ENCODE peak calls at places on chromosomes 4 and X, in five cellular contexts. G is AG09309, T is HFF-Myc, S is body of pancreas, I is cardiac fibroblast. M is an unnamed sample.

GRCh38 chr4:16129336-16129735 is 45.5 kb upstream of the PROM1 start:
- DNase-seq in G (no peak), T (no peak), S (no peak), I (no peak), M (no peak)

GRCh38 chr4:111602848-111603247 is 542.4 kb upstream of the FAM241A start:
- DNase-seq in G (no peak), T (peak; percentile 17), S (no peak), I (peak; percentile 19), M (no peak)

GRCh38 chr4:119284876-119285611 is 36.9 kb downstream of the FABP2 start:
- DNase-seq in G (no peak), T (no peak), S (no peak), I (peak; percentile 36), M (no peak)

GRCh38 chr4:37745946-37746345 is 59.8 kb upstream of the RELL1 start:
- DNase-seq in G (no peak), T (no peak), S (no peak), I (peak; percentile 17), M (no peak)

GRCh38 chrX:154349359-154349935 is 25.0 kb downstream of the FLNA start:
- DNase-seq in G (no peak), T (no peak), S (no peak), I (peak; percentile 2), M (no peak)

GRCh38 chr4:163701915-163702314 is 207.4 kb downstream of the TMA16 start:
- DNase-seq in G (no peak), T (no peak), S (no peak), I (no peak), M (peak; percentile 16)

GRCh38 chrX:134171661-134172587 is 65.1 kb upstream of the CCDC160 start:
- DNase-seq in G (no peak), T (no peak), S (peak; percentile 21), I (peak; percentile 6), M (peak; percentile 8)

GRCh38 chr4:3288571-3289094 is 4.2 kb upstream of the RGS12 start:
- DNase-seq in G (no peak), T (no peak), S (no peak), I (no peak), M (no peak)

GRCh38 chr4:8577972-8578371 is 2.2 kb upstream of the GPR78 start:
- DNase-seq in G (no peak), T (no peak), S (no peak), I (no peak), M (no peak)

GRCh38 chr4:182938213-182938645 is 21.0 kb upstream of the DCTD start:
- DNase-seq in G (no peak), T (no peak), S (peak; percentile 74), I (peak; percentile 74), M (peak; percentile 75)

GRCh38 chr4:85147481-85148076 is 181.1 kb upstream of the WDFY3 start:
- DNase-seq in G (peak; percentile 28), T (peak; percentile 36), S (peak; percentile 58), I (peak; percentile 86), M (peak; percentile 31)

GRCh38 chrX:131746491-131746968 is 202.7 kb downstream of the OR13H1 start:
- DNase-seq in G (no peak), T (no peak), S (peak; percentile 87), I (no peak), M (no peak)
- TF ChIP-seq CTCF in G (peak; percentile 58), T (no peak), S (peak; percentile 86), I (no peak), M (no peak)

GRCh38 chr4:76430519-76431388 is 4.3 kb upstream of the SHROOM3 start:
- DNase-seq in G (peak; percentile 24), T (peak; percentile 37), S (no peak), I (peak; percentile 75), M (peak; percentile 65)
- TF ChIP-seq CTCF in G (peak; percentile 62), T (peak; percentile 52), S (peak; percentile 82), I (peak; percentile 57), M (peak; percentile 42)

GRCh38 chr4:13542577-13543042 is 1.7 kb downstream of the NKX3-2 start:
- DNase-seq in G (no peak), T (no peak), S (no peak), I (no peak), M (peak; percentile 31)

GRCh38 chr4:13541176-13541604 is 3.1 kb downstream of the NKX3-2 start:
- DNase-seq in G (no peak), T (no peak), S (no peak), I (no peak), M (peak; percentile 32)

GRCh38 chr4:13543091-13543581 is 1.2 kb downstream of the NKX3-2 start:
- DNase-seq in G (no peak), T (no peak), S (no peak), I (no peak), M (peak; percentile 47)

GRCh38 chr4:13540446-13541175 is 3.7 kb downstream of the NKX3-2 start:
- DNase-seq in G (no peak), T (no peak), S (no peak), I (no peak), M (peak; percentile 24)

GRCh38 chr4:13541720-13542576 is 2.4 kb downstream of the NKX3-2 start:
- DNase-seq in G (no peak), T (no peak), S (peak; percentile 52), I (no peak), M (peak; percentile 73)
- TF ChIP-seq CTCF in G (peak; percentile 33), T (no peak), S (peak; percentile 45), I (peak; percentile 36), M (peak; percentile 21)

DNA sequence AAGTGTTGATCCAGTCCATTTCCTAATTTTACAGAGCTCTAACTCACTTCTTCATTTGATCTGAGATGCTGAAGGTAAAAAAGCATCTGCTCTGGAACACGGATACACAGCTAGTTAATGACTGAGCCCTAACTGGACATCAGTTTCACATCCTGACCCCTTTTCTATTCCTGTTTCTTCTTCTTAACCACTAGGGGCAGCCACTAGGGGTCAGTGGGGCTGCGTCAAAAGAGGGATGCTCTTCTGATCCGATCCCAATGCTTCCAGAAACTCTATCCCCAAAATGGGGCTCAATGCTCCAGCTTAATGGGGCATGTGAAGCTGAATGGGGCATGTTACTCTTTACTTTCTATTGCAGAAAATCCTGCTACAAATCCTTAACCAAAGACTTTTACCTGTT is 33.4 kb upstream of the PHKA2 start:
- DNase-seq in G (no peak), T (no peak), S (peak; percentile 22), I (peak; percentile 25), M (peak; percentile 16)
- TF ChIP-seq CTCF in G (peak; percentile 53), T (peak; percentile 56), S (peak; percentile 35), I (peak; percentile 51), M (no peak)

GRCh38 chr4:82559735-82560120 is 2.1 kb downstream of the TMEM150C start:
- DNase-seq in G (no peak), T (no peak), S (no peak), I (no peak), M (no peak)

GRCh38 chr4:82562553-82562854 is 716 bp upstream of the TMEM150C start:
- DNase-seq in G (no peak), T (no peak), S (no peak), I (no peak), M (no peak)

GRCh38 chr4:82567444-82567843 is 5.7 kb upstream of the TMEM150C start:
- DNase-seq in G (no peak), T (no peak), S (no peak), I (no peak), M (no peak)

GRCh38 chr4:82560853-82561744 is 689 bp downstream of the TMEM150C start:
- DNase-seq in G (no peak), T (no peak), S (no peak), I (no peak), M (peak; percentile 36)

GRCh38 chr4:82561745-82562552 is at the start of gene TMEM150C:
- DNase-seq in G (no peak), T (no peak), S (peak; percentile 23), I (peak; percentile 33), M (peak; percentile 34)
- TF ChIP-seq CTCF in G (peak; percentile 2), T (no peak), S (peak; percentile 28), I (no peak), M (no peak)

GRCh38 chr4:184474261-184475095 is at the start of gene IRF2:
- DNase-seq in G (peak; percentile 92), T (peak; percentile 74), S (peak; percentile 96), I (peak; percentile 99), M (peak; percentile 99)
- TF ChIP-seq CTCF in G (no peak), T (no peak), S (peak; percentile 45), I (no peak), M (no peak)

GRCh38 chrX:96373047-96373355 is 311.6 kb upstream of the DIAPH2 start:
- DNase-seq in G (no peak), T (no peak), S (no peak), I (no peak), M (no peak)
- TF ChIP-seq CTCF in G (no peak), T (no peak), S (no peak), I (no peak), M (no peak)

GRCh38 chrX:102712967-102713677 is 874 bp downstream of the GPRASP2 start:
- DNase-seq in G (no peak), T (no peak), S (peak; percentile 72), I (peak; percentile 72), M (no peak)
- TF ChIP-seq CTCF in G (peak; percentile 58), T (peak; percentile 64), S (peak; percentile 79), I (peak; percentile 65), M (peak; percentile 9)

M was measured in GM20000.